ENCODE peak calls at places on chromosomes 2 and 18, in four cellular contexts. One of them, this sample, is unnamed.

GRCh38 chr2:228853151-228853550 is 417.9 kb downstream of the PID1 start:
- DNase-seq in osteocyte: no peak
- DNase-seq in AML-193: no peak
- DNase-seq in body of pancreas: no peak
- DNase-seq in this sample: no peak

GRCh38 chr2:219428469-219428868 is 6.2 kb upstream of the SPEG start:
- DNase-seq in osteocyte: no peak
- DNase-seq in AML-193: no peak
- DNase-seq in body of pancreas: no peak
- DNase-seq in this sample: no peak

GRCh38 chr2:134625311-134625710 is 93.5 kb downstream of the TMEM163 start:
- DNase-seq in osteocyte: no peak
- DNase-seq in AML-193: no peak
- DNase-seq in body of pancreas: no peak
- DNase-seq in this sample: no peak

GRCh38 chr18:12907258-12907925 is 23.4 kb upstream of the PTPN2 start:
- DNase-seq in osteocyte: no peak
- DNase-seq in AML-193: no peak
- DNase-seq in body of pancreas: no peak
- DNase-seq in this sample: no peak

GRCh38 chr2:135005753-135006152 is 41.5 kb downstream of the MAP3K19 start:
- DNase-seq in osteocyte: no peak
- DNase-seq in AML-193: no peak
- DNase-seq in body of pancreas: no peak
- DNase-seq in this sample: no peak

GRCh38 chr18:70121842-70122241 is 83.6 kb downstream of the RTTN start:
- DNase-seq in osteocyte: no peak
- DNase-seq in AML-193: no peak
- DNase-seq in body of pancreas: no peak
- DNase-seq in this sample: no peak

GRCh38 chr2:184938221-184938985 is 340.1 kb downstream of the ZNF804A start:
- DNase-seq in osteocyte: no peak
- DNase-seq in AML-193: no peak
- DNase-seq in body of pancreas: no peak
- DNase-seq in this sample: no peak

GRCh38 chr2:191265311-191266170 is 20.3 kb downstream of the MYO1B start:
- DNase-seq in osteocyte: no peak
- DNase-seq in AML-193: no peak
- DNase-seq in body of pancreas: no peak
- DNase-seq in this sample: no peak

GRCh38 chr2:237731663-237732062 is 66.9 kb upstream of the RBM44 start:
- DNase-seq in osteocyte: peak
- DNase-seq in AML-193: no peak
- DNase-seq in body of pancreas: no peak
- DNase-seq in this sample: peak

GRCh38 chr2:134932864-134933526 is 14.4 kb downstream of the CCNT2 start:
- DNase-seq in osteocyte: no peak
- DNase-seq in AML-193: no peak
- DNase-seq in body of pancreas: peak
- DNase-seq in this sample: no peak

GRCh38 chr2:196335238-196335637 is 163.9 kb upstream of the STK17B start:
- DNase-seq in osteocyte: no peak
- DNase-seq in AML-193: no peak
- DNase-seq in body of pancreas: no peak
- DNase-seq in this sample: no peak

GRCh38 chr2:3185910-3186309 is 191.7 kb downstream of the EIPR1 start:
- DNase-seq in osteocyte: no peak
- DNase-seq in AML-193: no peak
- DNase-seq in body of pancreas: no peak
- DNase-seq in this sample: no peak

This sample was measured in stimulated activated effector memory CD8-positive, alpha-beta T cell treated with anti-CD3 and anti-CD28 coated beads, Interleukin-12 subunit alpha, Interleukin-12 subunit beta, amount 100 ng/mL, for 72 hours.